ENCODE peak calls at places on chromosomes 11 and 22, in seven cellular contexts. B is bronchial epithelial cell, Z is PC-9, R is HFF-Myc, I is fibroblast of mammary gland, C is A549, G is OCI-LY7. N is an unnamed sample.

GRCh38 chr11:95695181-95695580 is 94.4 kb downstream of the FAM76B start:
- DNase-seq in R (no peak), Z (no peak), B (no peak), I (no peak), G (no peak), C (no peak), N (no peak)

GRCh38 chr22:36730176-36730858 is 26.8 kb upstream of the CACNG2 start:
- DNase-seq in I (no peak), B (no peak), Z (no peak), C (no peak), R (no peak), G (no peak), N (no peak)

GRCh38 chr11:79236541-79236971 is 204.3 kb downstream of the TENM4 start:
- DNase-seq in I (peak), B (peak), C (no peak), Z (no peak), R (peak), G (no peak), N (no peak)

GRCh38 chr11:22454461-22454860 is 116.3 kb downstream of the SLC17A6 start:
- DNase-seq in Z (no peak), B (no peak), I (no peak), R (no peak), C (no peak), G (no peak), N (no peak)

GRCh38 chr11:128171496-128171895 is 415.9 kb downstream of the ETS1 start:
- DNase-seq in R (no peak), Z (peak), I (peak), C (no peak), B (peak), G (no peak), N (no peak)

GRCh38 chr11:47305734-47306483 is 36.0 kb downstream of the MADD start:
- DNase-seq in G (no peak), B (no peak), C (no peak), I (no peak), R (no peak), Z (no peak), N (no peak)

GRCh38 chr22:37628830-37629229 is 10.6 kb upstream of the SH3BP1 start:
- DNase-seq in B (no peak), C (no peak), I (no peak), G (no peak), Z (no peak), R (no peak), N (no peak)

GRCh38 chr22:30386960-30387848 is at the start of gene RNF215:
- DNase-seq in C (peak), B (peak), R (no peak), I (peak), G (peak), Z (peak), N (peak)

GRCh38 chr22:18013436-18013835 is 10.9 kb downstream of the MICAL3 start:
- DNase-seq in I (no peak), Z (no peak), C (no peak), R (no peak), B (no peak), G (no peak), N (no peak)

GRCh38 chr22:39839198-39839597 is 54.4 kb downstream of the ENTHD1 start:
- DNase-seq in B (no peak), I (no peak), R (no peak), G (peak), C (no peak), Z (no peak), N (peak)

GRCh38 chr22:47163876-47164513 is 401.5 kb downstream of the TBC1D22A start:
- DNase-seq in C (no peak), I (no peak), G (no peak), B (no peak), Z (no peak), R (no peak), N (no peak)

GRCh38 chr11:74696488-74696887 is 34.7 kb downstream of the CHRDL2 start:
- DNase-seq in R (no peak), C (peak), Z (no peak), G (no peak), B (no peak), I (no peak), N (no peak)

GRCh38 chr11:8247312-8247711 is 16.4 kb downstream of the LMO1 start:
- DNase-seq in Z (no peak), I (peak), G (no peak), R (no peak), C (no peak), B (peak), N (peak)

GRCh38 chr11:71996946-71997345 is 1.8 kb upstream of the IL18BP start:
- DNase-seq in B (no peak), C (no peak), R (no peak), Z (no peak), I (no peak), G (no peak), N (peak)

GRCh38 chr22:48718818-48719500 is 1108.7 kb downstream of the BRD1 start:
- DNase-seq in R (no peak), C (no peak), B (no peak), G (no peak), I (no peak), Z (no peak), N (no peak)

GRCh38 chr11:118621898-118622375 is 14.5 kb downstream of the PHLDB1 start:
- DNase-seq in I (no peak), Z (no peak), B (no peak), C (no peak), R (no peak), G (no peak), N (no peak)

GRCh38 chr11:131851951-131852350 is 481.5 kb downstream of the NTM start:
- DNase-seq in C (no peak), Z (no peak), B (no peak), I (no peak), G (no peak), R (no peak), N (no peak)

GRCh38 chr22:17706451-17706900 is 67.8 kb downstream of the BID start:
- DNase-seq in G (peak), Z (peak), C (peak), R (peak), I (peak), B (peak), N (peak)

GRCh38 chr22:46766611-46767010 is 4.2 kb downstream of the TBC1D22A start:
- DNase-seq in C (no peak), I (no peak), B (no peak), R (no peak), Z (no peak), G (no peak), N (no peak)

GRCh38 chr22:38180841-38181452 is 683 bp downstream of the PLA2G6 start:
- DNase-seq in I (no peak), C (no peak), G (peak), Z (peak), B (peak), R (no peak), N (peak)

GRCh38 chr22:30206964-30207363 is 39.6 kb downstream of the LIF start:
- DNase-seq in R (peak), C (peak), B (peak), G (no peak), I (peak), Z (peak), N (no peak)

GRCh38 chr11:1062075-1062820 is 12.4 kb upstream of the MUC2 start:
- DNase-seq in B (no peak), Z (no peak), C (no peak), R (no peak), I (no peak), G (no peak), N (no peak)

GRCh38 chr11:2746401-2747230 is 46.8 kb upstream of the KCNQ1OT1 start:
- DNase-seq in G (no peak), I (no peak), R (no peak), B (no peak), Z (no peak), C (no peak), N (no peak)

GRCh38 chr11:10379022-10379421 is 74.1 kb downstream of the ADM start:
- DNase-seq in Z (no peak), I (peak), B (no peak), R (no peak), G (no peak), C (no peak), N (no peak)

GRCh38 chr11:78931891-78932290 is 357.2 kb upstream of the NARS2 start:
- DNase-seq in B (no peak), C (no peak), G (no peak), R (no peak), I (no peak), Z (no peak), N (no peak)

GRCh38 chr11:88384004-88384677 is 46.6 kb upstream of the CTSC start:
- DNase-seq in I (peak), G (no peak), Z (peak), R (no peak), C (peak), B (peak), N (no peak)

GRCh38 chr22:36773935-36774334 is 2.0 kb downstream of the IFT27 start:
- DNase-seq in B (peak), I (peak), G (peak), Z (peak), R (no peak), C (peak), N (no peak)

GRCh38 chr11:114774599-114775365 is 96.5 kb downstream of the NXPE2 start:
- DNase-seq in G (peak), Z (no peak), I (no peak), C (peak), R (no peak), B (peak), N (peak)

GRCh38 chr11:66600924-66601233 is 7.9 kb downstream of the CCS start:
- DNase-seq in R (no peak), G (no peak), Z (no peak), C (no peak), I (no peak), B (no peak), N (no peak)

GRCh38 chr11:1473786-1474185 is 12.8 kb downstream of the MOB2 start:
- DNase-seq in C (no peak), Z (no peak), R (no peak), B (no peak), I (no peak), G (no peak), N (no peak)

GRCh38 chr11:66967670-66968425 is 7.3 kb upstream of the C11orf86 start:
- DNase-seq in C (peak), I (peak), R (no peak), B (peak), G (no peak), Z (no peak), N (no peak)

GRCh38 chr11:2483426-2483825 is 38.6 kb downstream of the KCNQ1 start:
- DNase-seq in G (no peak), I (no peak), R (no peak), Z (no peak), C (no peak), B (no peak), N (no peak)

GRCh38 chr22:40220316-40221054 is 42.8 kb downstream of the TNRC6B start:
- DNase-seq in C (no peak), R (no peak), Z (no peak), B (peak), G (no peak), I (no peak), N (no peak)

GRCh38 chr11:45026835-45027234 is 76.2 kb upstream of the TP53I11 start:
- DNase-seq in Z (no peak), B (no peak), C (no peak), G (no peak), R (no peak), I (no peak), N (no peak)

GRCh38 chr11:45025716-45026492 is 75.2 kb upstream of the TP53I11 start:
- DNase-seq in I (peak), R (no peak), B (no peak), Z (no peak), G (peak), C (no peak), N (peak)

GRCh38 chr11:45024846-45025623 is 74.4 kb upstream of the TP53I11 start:
- DNase-seq in I (no peak), G (no peak), Z (no peak), B (no peak), C (no peak), R (no peak), N (no peak)

GRCh38 chr11:45028921-45029680 is 78.4 kb upstream of the TP53I11 start:
- DNase-seq in C (no peak), B (no peak), Z (no peak), I (no peak), R (no peak), G (peak), N (no peak)

GRCh38 chr11:45027312-45027711 is 76.6 kb upstream of the TP53I11 start:
- DNase-seq in G (no peak), Z (no peak), I (no peak), C (no peak), B (no peak), R (no peak), N (no peak)
- H3K4me3 ChIP-seq in G (no peak), Z (no peak), I (no peak), C (no peak), B (no peak), R (no peak), N (no peak)

GRCh38 chr22:25853902-25854301 is 111.9 kb downstream of the MYO18B start:
- DNase-seq in B (no peak), Z (no peak), C (peak), R (no peak), I (no peak), G (peak), N (peak)
- TF ChIP-seq CTCF in B (no peak), Z (peak), C (no peak), R (no peak), I (peak), G (peak), N (peak)

DNA sequence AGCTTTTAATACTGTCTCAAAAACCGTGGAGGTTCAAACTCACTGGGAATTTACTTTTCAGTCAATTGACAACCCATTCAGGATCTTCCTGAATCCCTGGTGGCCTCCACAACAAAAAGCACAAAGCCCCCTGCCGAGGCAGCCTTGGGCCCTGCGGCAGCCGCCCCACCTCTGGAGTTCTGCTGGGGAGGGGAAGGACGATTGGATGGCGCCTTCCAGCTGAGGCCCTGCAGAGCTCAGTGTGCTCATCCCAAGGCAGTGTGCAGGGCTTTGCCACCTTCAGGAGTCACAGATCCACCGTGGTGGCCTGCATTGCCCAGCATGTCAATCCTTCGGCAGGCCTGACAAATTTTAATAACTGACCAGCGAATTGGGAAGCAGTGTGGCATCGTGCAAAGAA is 7.4 kb downstream of the ZFTA start:
- DNase-seq in G (no peak), R (no peak), Z (no peak), I (no peak), C (no peak), B (no peak), N (no peak)
- H3K4me3 ChIP-seq in G (no peak), R (no peak), Z (no peak), I (no peak), C (no peak), B (no peak), N (no peak)

DNA sequence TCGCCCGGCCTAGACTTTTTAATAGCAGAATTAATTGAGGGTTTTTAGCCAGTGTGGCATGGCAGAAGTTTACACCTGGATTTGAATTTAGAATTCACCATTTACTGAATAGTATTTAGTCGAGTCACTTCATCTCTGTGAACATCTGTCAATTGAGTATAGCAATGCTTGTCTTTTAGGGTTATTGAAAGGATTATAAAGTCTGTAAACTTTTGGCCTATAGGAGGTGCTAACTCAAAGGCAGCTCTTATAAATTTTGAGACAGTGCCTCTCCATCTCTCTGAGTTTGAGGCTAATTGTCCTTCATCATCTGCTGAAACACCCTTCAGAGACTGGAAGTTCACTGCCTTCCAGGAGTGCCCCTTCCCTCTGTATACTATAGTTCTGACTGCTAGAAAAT is 205.0 kb downstream of the NELL1 start:
- DNase-seq in G (no peak), R (no peak), C (no peak), I (no peak), Z (no peak), B (no peak), N (no peak)
- TF ChIP-seq CTCF in G (no peak), R (no peak), C (no peak), I (no peak), Z (no peak), B (no peak), N (no peak)

GRCh38 chr11:68052137-68052873 is 13.5 kb downstream of the TCIRG1 start:
- DNase-seq in B (no peak), R (no peak), I (no peak), C (no peak), G (no peak), Z (no peak), N (no peak)

GRCh38 chr11:68053117-68053516 is 14.3 kb downstream of the TCIRG1 start:
- DNase-seq in C (no peak), Z (no peak), I (no peak), B (no peak), R (no peak), G (no peak), N (no peak)

GRCh38 chr11:68056317-68057285 is 17.8 kb downstream of the TCIRG1 start:
- DNase-seq in I (no peak), G (no peak), B (no peak), R (no peak), C (no peak), Z (no peak), N (no peak)

GRCh38 chr11:68053981-68054812 is 15.4 kb downstream of the TCIRG1 start:
- DNase-seq in B (no peak), Z (no peak), G (no peak), R (no peak), C (no peak), I (no peak), N (no peak)

DNA sequence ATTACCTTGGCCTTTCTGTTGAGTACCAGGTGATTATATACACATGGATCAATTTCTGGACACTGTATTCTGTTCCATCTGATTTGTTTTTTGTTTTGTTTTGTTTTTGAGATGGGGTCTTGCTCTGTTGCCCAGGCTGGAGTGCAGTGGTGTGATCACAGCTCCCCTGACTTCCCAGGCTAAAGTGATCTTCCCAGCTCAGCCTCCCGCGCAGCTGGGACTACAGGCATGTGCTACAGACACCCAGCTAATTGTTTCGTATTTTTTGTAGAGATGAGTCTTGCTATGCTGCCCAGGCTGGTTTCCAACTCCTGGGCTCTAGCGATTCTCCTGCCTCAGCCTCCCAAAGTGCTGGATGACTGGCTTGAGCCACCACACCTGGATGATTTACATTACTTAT is 19.0 kb downstream of the TCIRG1 start:
- DNase-seq in C (no peak), I (no peak), G (no peak), Z (no peak), R (no peak), B (no peak), N (no peak)
- H3K4me3 ChIP-seq in C (no peak), I (no peak), G (no peak), Z (no peak), R (no peak), B (no peak), N (no peak)

GRCh38 chr11:12764187-12764914 is 90.1 kb downstream of the TEAD1 start:
- DNase-seq in Z (no peak), B (no peak), R (no peak), I (no peak), C (no peak), G (no peak), N (no peak)

GRCh38 chr11:12757416-12757815 is 83.2 kb downstream of the TEAD1 start:
- DNase-seq in Z (no peak), R (no peak), B (no peak), C (no peak), G (no peak), I (no peak), N (no peak)

GRCh38 chr11:12762696-12763324 is 88.6 kb downstream of the TEAD1 start:
- DNase-seq in I (no peak), C (no peak), G (no peak), B (no peak), R (no peak), Z (no peak), N (no peak)

GRCh38 chr11:12762283-12762682 is 88.1 kb downstream of the TEAD1 start:
- DNase-seq in C (no peak), B (no peak), R (no peak), G (no peak), Z (no peak), I (no peak), N (no peak)

DNA sequence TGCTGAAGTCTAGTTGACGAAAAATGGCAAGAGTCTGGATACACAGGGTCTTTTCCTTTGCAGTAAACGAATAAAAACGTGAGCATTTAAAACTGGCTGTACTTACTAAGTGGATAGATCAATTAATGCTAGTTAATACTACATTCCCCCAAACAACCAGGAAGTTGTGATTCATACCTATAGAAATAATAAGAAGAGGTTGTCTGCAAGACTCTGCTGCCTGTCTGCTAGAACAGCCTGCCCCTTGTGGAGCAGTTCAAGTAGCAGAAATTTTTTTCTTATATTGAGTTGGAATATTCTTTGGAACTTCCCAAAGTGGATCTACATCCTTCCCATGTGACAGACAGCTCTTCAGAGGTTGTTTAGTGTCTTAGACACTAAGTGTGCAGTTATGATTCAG is 86.8 kb downstream of the TEAD1 start:
- DNase-seq in R (no peak), B (peak), I (peak), C (peak), Z (no peak), G (no peak), N (peak)
- TF ChIP-seq CTCF in R (peak), B (peak), I (peak), C (peak), Z (peak), G (peak), N (no peak)

DNA sequence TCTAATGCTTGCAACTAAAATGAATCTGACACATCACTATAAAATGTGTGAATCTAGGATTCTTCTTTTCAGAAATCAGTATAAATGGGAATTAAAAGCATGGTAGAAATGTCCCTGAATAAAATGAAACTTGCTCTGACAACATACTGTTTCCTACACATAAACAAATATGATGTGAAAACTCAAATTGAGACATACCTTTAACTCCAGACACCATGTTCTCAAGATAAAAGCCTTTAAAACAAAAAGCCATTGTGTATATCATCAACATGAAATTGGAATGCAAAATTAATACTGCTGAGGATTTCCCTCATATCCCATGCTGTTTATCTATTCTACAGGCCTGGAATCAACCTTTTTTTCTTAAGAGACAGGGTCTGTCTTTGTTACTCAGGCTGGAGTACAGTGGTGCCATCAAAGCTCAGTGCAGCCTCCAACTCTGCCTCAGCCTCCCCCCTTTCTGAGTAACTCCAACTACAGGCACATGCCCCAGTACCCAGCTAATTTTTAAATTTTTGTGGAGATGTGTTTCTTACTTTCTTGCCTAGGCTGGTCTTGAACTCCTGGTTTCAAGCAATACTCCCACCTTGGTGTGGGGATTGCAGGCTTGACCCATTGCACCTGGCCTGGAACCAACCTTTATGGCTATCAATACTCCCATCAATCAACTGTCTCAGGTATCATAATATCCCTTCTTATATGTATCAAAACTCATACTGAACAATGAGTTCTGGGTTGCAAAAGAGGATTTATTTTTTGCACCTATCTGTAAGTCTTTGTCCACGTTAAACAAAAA is 6.7 kb downstream of the TAF1D start:
- DNase-seq in B (no peak), C (no peak), G (no peak), R (no peak), Z (no peak), I (no peak), N (no peak)
- H3K4me3 ChIP-seq in B (no peak), C (peak), G (peak), R (peak), Z (no peak), I (no peak), N (no peak)

N was measured in GM12865.